ENCODE peak calls at places on chromosome 17, in four cellular contexts. M is K562, D is HepG2, B is WTC11. E is an unnamed sample.

GRCh38 chr17:17938388-17939107 is 33.7 kb downstream of the TOM1L2 start:
- DNase-seq in M (no peak), D (no peak), B (no peak), E (no peak)

GRCh38 chr17:73043686-73044581 is 48.6 kb downstream of the SLC39A11 start:
- DNase-seq in M (no peak), D (no peak), B (no peak), E (no peak)

GRCh38 chr17:72458301-72458700 is 337.5 kb downstream of the SOX9 start:
- DNase-seq in M (no peak), D (no peak), B (no peak), E (no peak)

GRCh38 chr17:55756689-55757088 is 5.8 kb downstream of the PCTP start:
- DNase-seq in M (no peak), D (no peak), B (no peak), E (no peak)

GRCh38 chr17:27361695-27362094 is 67.8 kb downstream of the WSB1 start:
- DNase-seq in M (no peak), D (no peak), B (no peak), E (no peak)

GRCh38 chr17:10155334-10156081 is 42.9 kb downstream of the GAS7 start:
- DNase-seq in M (no peak), D (no peak), B (no peak), E (no peak)

GRCh38 chr17:37848690-37849616 is 75.3 kb upstream of the TBC1D3K start:
- DNase-seq in M (no peak), D (no peak), B (no peak), E (no peak)

GRCh38 chr17:2683912-2684311 is 27.7 kb downstream of the CLUH start:
- DNase-seq in M (no peak), D (no peak), B (no peak), E (no peak)

GRCh38 chr17:9169116-9169515 is 147.8 kb downstream of the NTN1 start:
- DNase-seq in M (no peak), D (no peak), B (no peak), E (no peak)

GRCh38 chr17:34692932-34693331 is 113.5 kb downstream of the TMEM132E start:
- DNase-seq in M (no peak), D (no peak), B (no peak), E (no peak)

GRCh38 chr17:76329664-76330063 is 21.6 kb upstream of the QRICH2 start:
- DNase-seq in M (no peak), D (no peak), B (no peak), E (no peak)

GRCh38 chr17:82947051-82947991 is 107.5 kb upstream of the ZNF750 start:
- DNase-seq in M (no peak), D (no peak), B (no peak), E (no peak)

GRCh38 chr17:34503804-34504203 is 75.6 kb upstream of the TMEM132E start:
- DNase-seq in M (no peak), D (no peak), B (no peak), E (no peak)

GRCh38 chr17:45019177-45019711 is 32.2 kb downstream of the DCAKD start:
- DNase-seq in M (peak), D (no peak), B (no peak), E (no peak)

GRCh38 chr17:61720016-61720795 is 129.2 kb upstream of the NACA2 start:
- DNase-seq in M (no peak), D (no peak), B (no peak), E (no peak)

GRCh38 chr17:9987779-9988585 is 82.9 kb upstream of the RCVRN start:
- DNase-seq in M (peak), D (peak), B (peak), E (peak)

GRCh38 chr17:68600881-68601564 is at the start of gene FAM20A:
- DNase-seq in M (no peak), D (no peak), B (peak), E (no peak)

GRCh38 chr17:21033350-21033749 is 9.5 kb downstream of the USP22 start:
- DNase-seq in M (no peak), D (no peak), B (no peak), E (no peak)

GRCh38 chr17:59840329-59840907 is 52.3 kb downstream of the TUBD1 start:
- DNase-seq in M (no peak), D (no peak), B (peak), E (no peak)

GRCh38 chr17:1001640-1002411 is 4.9 kb downstream of the TIMM22 start:
- DNase-seq in M (peak), D (no peak), B (no peak), E (no peak)

GRCh38 chr17:64001763-64002529 is 3.8 kb downstream of the PRR29 start:
- DNase-seq in M (peak), D (no peak), B (no peak), E (no peak)

GRCh38 chr17:72125742-72126141 is 4.9 kb downstream of the SOX9 start:
- DNase-seq in M (no peak), D (peak), B (no peak), E (no peak)

GRCh38 chr17:72618018-72618509 is 474.4 kb downstream of the SLC39A11 start:
- DNase-seq in M (no peak), D (peak), B (no peak), E (no peak)

GRCh38 chr17:56913000-56913866 is 616 bp downstream of the TRIM25 start:
- DNase-seq in M (peak), D (no peak), B (peak), E (no peak)

GRCh38 chr17:37089998-37090397 is 141.2 kb downstream of the AATF start:
- DNase-seq in M (no peak), D (no peak), B (no peak), E (no peak)

GRCh38 chr17:17952691-17953090 is 19.5 kb downstream of the TOM1L2 start:
- DNase-seq in M (no peak), D (no peak), B (peak), E (no peak)

GRCh38 chr17:75754378-75755204 is 10.4 kb downstream of the GALK1 start:
- DNase-seq in M (peak), D (peak), B (no peak), E (no peak)

GRCh38 chr17:46078675-46079074 is 79.6 kb downstream of the STH start:
- DNase-seq in M (no peak), D (no peak), B (no peak), E (no peak)

GRCh38 chr17:61454095-61454931 is 2.1 kb downstream of the TBX4 start:
- DNase-seq in M (no peak), D (no peak), B (peak), E (peak)

GRCh38 chr17:81682565-81683207 is 911 bp downstream of the ARL16 start:
- DNase-seq in M (no peak), D (no peak), B (no peak), E (no peak)

GRCh38 chr17:48795444-48796162 is 21.4 kb downstream of the TTLL6 start:
- DNase-seq in M (no peak), D (peak), B (no peak), E (no peak)

GRCh38 chr17:82126479-82127314 is 28.7 kb upstream of the FASN start:
- DNase-seq in M (no peak), D (no peak), B (no peak), E (no peak)

GRCh38 chr17:17108681-17109049 is 66.4 kb downstream of the MPRIP start:
- DNase-seq in M (no peak), D (no peak), B (no peak), E (no peak)

GRCh38 chr17:73710095-73710592 is 65.9 kb upstream of the SDK2 start:
- DNase-seq in M (peak), D (peak), B (peak), E (peak)

DNA sequence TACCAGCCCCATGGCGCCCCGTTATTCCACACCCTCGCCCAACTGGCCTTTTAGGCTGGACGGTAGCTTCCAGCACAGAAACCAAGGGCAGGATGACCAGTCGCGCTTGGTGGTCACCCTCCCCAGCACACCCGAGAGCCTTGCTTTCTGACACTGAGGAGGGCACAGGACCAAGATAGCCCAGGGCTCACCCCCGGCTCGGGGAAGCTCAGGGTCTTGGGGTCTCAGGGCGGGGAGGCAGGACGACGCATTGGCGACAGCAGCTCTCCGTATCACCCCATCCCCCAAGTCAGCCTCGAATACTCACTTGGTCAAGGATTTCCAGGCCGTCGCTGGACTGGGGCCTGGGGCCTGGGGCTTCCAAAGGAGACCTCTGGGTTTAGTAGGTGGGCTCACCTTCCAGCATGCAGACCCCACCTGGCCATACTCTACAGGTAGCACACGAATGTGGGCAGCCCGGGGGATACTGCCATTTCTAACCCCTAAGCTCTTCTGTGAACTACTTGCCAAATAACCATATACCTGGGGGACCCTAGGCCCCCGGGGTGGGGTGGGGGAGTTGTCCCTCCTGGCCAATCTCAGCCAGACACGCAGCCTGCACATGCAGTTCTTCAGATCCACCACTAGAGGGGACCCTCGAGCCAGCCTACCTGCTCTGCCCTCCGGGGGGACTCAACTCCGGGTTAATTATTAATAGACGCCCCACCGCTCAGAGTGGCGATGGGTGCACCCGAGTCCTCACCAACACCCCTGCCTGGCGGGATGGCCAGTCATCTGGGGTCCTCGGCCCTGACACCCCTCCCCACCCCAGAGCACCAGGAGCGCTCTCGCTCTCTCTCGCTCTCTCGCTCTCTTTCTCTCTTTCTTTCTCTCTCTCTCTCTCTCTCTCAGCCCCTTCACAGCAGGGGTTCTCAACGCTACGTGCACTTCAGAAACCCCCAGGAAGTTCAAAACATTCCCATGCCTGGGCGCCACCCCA is 30.0 kb downstream of the TBC1D16 start:
- DNase-seq in M (peak), D (peak), B (peak), E (no peak)
- TF ChIP-seq JUN in M (no peak), D (no peak), B (no peak), E (no peak)

GRCh38 chr17:66740226-66740625 is 94.7 kb upstream of the CACNG5 start:
- DNase-seq in M (no peak), D (no peak), B (no peak), E (no peak)

GRCh38 chr17:66739553-66739952 is 95.4 kb upstream of the CACNG5 start:
- DNase-seq in M (no peak), D (no peak), B (no peak), E (no peak)

GRCh38 chr17:66733759-66734158 is 101.2 kb upstream of the CACNG5 start:
- DNase-seq in M (no peak), D (peak), B (no peak), E (no peak)

GRCh38 chr17:66734544-66734943 is 100.4 kb upstream of the CACNG5 start:
- DNase-seq in M (no peak), D (no peak), B (no peak), E (no peak)

GRCh38 chr17:66737524-66737923 is 97.4 kb upstream of the CACNG5 start:
- DNase-seq in M (no peak), D (no peak), B (peak), E (no peak)
- TF ChIP-seq ATF3 in M (no peak), D (no peak), B (no peak), E (no peak)

GRCh38 chr17:47239663-47240374 is 13.8 kb upstream of the ITGB3 start:
- DNase-seq in M (peak), D (no peak), B (no peak), E (no peak)
- TF ChIP-seq JUN in M (no peak), D (no peak), B (no peak), E (no peak)

GRCh38 chr17:43314582-43314981 is 80.8 kb upstream of the RNU2-1 start:
- DNase-seq in M (no peak), D (no peak), B (no peak), E (no peak)
- TF ChIP-seq ATF3 in M (no peak), D (no peak), B (no peak), E (no peak)